ENCODE peak calls at places on chromosomes 7 and 10, in eight cellular contexts. L is PC-9; C is effector CD4-positive, alpha-beta T cell; I is A549; G is hypothalamus; Z is DMS153; W is NCI-H748 treated with DMSO at 0.1 percent for 48 hours; T is stimulated activated CD4-positive, alpha-beta T cell treated with anti-CD3 and anti-CD28 coated beads, Interleukin-12 subunit alpha, Interleukin-12 subunit beta, amount 100 ng/mL, for 4 hours. F is an unnamed sample.

GRCh38 chr7:76513817-76514799 is 3.8 kb downstream of the UPK3B start:
- DNase-seq in I (no peak), W (no peak), G (no peak), T (no peak), C (no peak), L (no peak), Z (no peak), F (no peak)

GRCh38 chr10:60901561-60902235 is 42.3 kb downstream of the RHOBTB1 start:
- DNase-seq in I (no peak), L (no peak), Z (peak; percentile 47), W (no peak), G (peak; percentile 22), C (no peak), T (no peak), F (no peak)

GRCh38 chr10:5611899-5612680 is 54.3 kb downstream of the ASB13 start:
- DNase-seq in G (no peak), T (no peak), C (no peak), Z (no peak), W (no peak), L (peak; percentile 69), I (no peak), F (no peak)

GRCh38 chr10:131141645-131142445 is 169.7 kb downstream of the TCERG1L start:
- DNase-seq in C (no peak), G (no peak), I (no peak), T (no peak), Z (peak; percentile 98), L (no peak), W (peak; percentile 93), F (no peak)

GRCh38 chr10:30583778-30584415 is 45.7 kb downstream of the LYZL2 start:
- DNase-seq in Z (peak; percentile 62), G (peak; percentile 19), I (peak; percentile 89), W (no peak), C (no peak), L (peak; percentile 74), T (no peak), F (no peak)

GRCh38 chr10:87503892-87504291 is 801 bp upstream of the MINPP1 start:
- DNase-seq in T (no peak), W (no peak), Z (no peak), I (no peak), C (no peak), L (no peak), G (no peak), F (no peak)

GRCh38 chr10:131856441-131857094 is 44.2 kb upstream of the PPP2R2D start:
- DNase-seq in I (no peak), T (no peak), L (no peak), Z (no peak), C (no peak), W (no peak), G (no peak), F (no peak)

GRCh38 chr7:156654511-156655231 is 14.1 kb downstream of the RNF32 start:
- DNase-seq in W (no peak), T (no peak), G (no peak), L (no peak), I (no peak), C (no peak), Z (no peak), F (no peak)

GRCh38 chr7:139734395-139734794 is 43.4 kb downstream of the HIPK2 start:
- DNase-seq in C (no peak), Z (no peak), W (no peak), G (no peak), T (no peak), L (no peak), I (peak; percentile 46), F (no peak)

GRCh38 chr10:113621799-113622198 is 42.0 kb downstream of the NRAP start:
- DNase-seq in Z (no peak), G (no peak), I (no peak), W (no peak), C (no peak), L (no peak), T (no peak), F (no peak)

GRCh38 chr7:122487131-122487530 is 182.6 kb upstream of the FEZF1 start:
- DNase-seq in W (no peak), C (no peak), G (no peak), L (no peak), T (no peak), Z (no peak), I (no peak), F (no peak)

GRCh38 chr7:47988496-47989386 is 9.3 kb upstream of the HUS1 start:
- DNase-seq in W (no peak), G (no peak), T (no peak), Z (no peak), I (peak; percentile 21), L (no peak), C (no peak), F (no peak)

F was measured in activated naive CD4-positive, alpha-beta T cell treated with Interleukin-2 at 50 U/mL for 16 hours.